ENCODE peak calls at places on chromosomes 2 and 18, in ten cellular contexts. One of them, this sample, is unnamed.

GRCh38 chr2:19747310-19748072 is 154.3 kb downstream of the TTC32 start:
- DNase-seq in IMR-90: peak; percentile 60
- DNase-seq in heart right ventricle: no peak
- DNase-seq in coronary artery: peak; percentile 71
- DNase-seq in mesothelial cell of epicardium: no peak
- DNase-seq in cardiac muscle cell: no peak
- DNase-seq in WTC11: no peak
- DNase-seq in MCF 10A: no peak
- DNase-seq in ascending aorta: no peak
- DNase-seq in CD8-positive, alpha-beta T cell: no peak
- DNase-seq in this sample: no peak

GRCh38 chr18:50853863-50854271 is 25.1 kb upstream of the ME2 start:
- DNase-seq in heart right ventricle: no peak
- DNase-seq in ascending aorta: no peak
- DNase-seq in coronary artery: no peak
- DNase-seq in IMR-90: peak; percentile 57
- DNase-seq in MCF 10A: peak; percentile 79
- DNase-seq in CD8-positive, alpha-beta T cell: no peak
- DNase-seq in cardiac muscle cell: peak; percentile 83
- DNase-seq in mesothelial cell of epicardium: no peak
- DNase-seq in WTC11: no peak
- DNase-seq in this sample: no peak

GRCh38 chr18:70450658-70451253 is 161.9 kb downstream of the SOCS6 start:
- DNase-seq in CD8-positive, alpha-beta T cell: no peak
- DNase-seq in cardiac muscle cell: peak; percentile 43
- DNase-seq in MCF 10A: no peak
- DNase-seq in coronary artery: no peak
- DNase-seq in ascending aorta: no peak
- DNase-seq in IMR-90: peak; percentile 32
- DNase-seq in WTC11: no peak
- DNase-seq in heart right ventricle: no peak
- DNase-seq in mesothelial cell of epicardium: no peak
- DNase-seq in this sample: no peak

GRCh38 chr2:171482308-171482707 is 40.0 kb upstream of the CYBRD1 start:
- DNase-seq in coronary artery: no peak
- DNase-seq in ascending aorta: no peak
- DNase-seq in IMR-90: no peak
- DNase-seq in cardiac muscle cell: peak; percentile 22
- DNase-seq in CD8-positive, alpha-beta T cell: no peak
- DNase-seq in WTC11: no peak
- DNase-seq in mesothelial cell of epicardium: no peak
- DNase-seq in heart right ventricle: no peak
- DNase-seq in MCF 10A: no peak
- DNase-seq in this sample: no peak

GRCh38 chr2:216201687-216202306 is 92.6 kb downstream of the XRCC5 start:
- DNase-seq in mesothelial cell of epicardium: no peak
- DNase-seq in CD8-positive, alpha-beta T cell: no peak
- DNase-seq in heart right ventricle: no peak
- DNase-seq in IMR-90: no peak
- DNase-seq in WTC11: no peak
- DNase-seq in coronary artery: no peak
- DNase-seq in MCF 10A: no peak
- DNase-seq in ascending aorta: no peak
- DNase-seq in cardiac muscle cell: no peak
- DNase-seq in this sample: no peak

GRCh38 chr2:26913599-26914285 is 56.7 kb upstream of the MAPRE3 start:
- DNase-seq in coronary artery: no peak
- DNase-seq in heart right ventricle: no peak
- DNase-seq in ascending aorta: no peak
- DNase-seq in CD8-positive, alpha-beta T cell: no peak
- DNase-seq in WTC11: no peak
- DNase-seq in mesothelial cell of epicardium: no peak
- DNase-seq in IMR-90: peak; percentile 34
- DNase-seq in MCF 10A: no peak
- DNase-seq in cardiac muscle cell: peak; percentile 22
- DNase-seq in this sample: peak; percentile 3

GRCh38 chr2:105403785-105404698 is 5.2 kb upstream of the FHL2 start:
- DNase-seq in coronary artery: no peak
- DNase-seq in WTC11: peak; percentile 38
- DNase-seq in heart right ventricle: no peak
- DNase-seq in IMR-90: peak; percentile 94
- DNase-seq in cardiac muscle cell: peak; percentile 74
- DNase-seq in ascending aorta: no peak
- DNase-seq in CD8-positive, alpha-beta T cell: no peak
- DNase-seq in mesothelial cell of epicardium: no peak
- DNase-seq in MCF 10A: peak; percentile 98
- DNase-seq in this sample: no peak

GRCh38 chr2:39437522-39438296 is 624 bp upstream of the MAP4K3 start:
- DNase-seq in WTC11: peak; percentile 19
- DNase-seq in CD8-positive, alpha-beta T cell: peak; percentile 18
- DNase-seq in coronary artery: peak; percentile 73
- DNase-seq in cardiac muscle cell: peak; percentile 36
- DNase-seq in heart right ventricle: peak; percentile 47
- DNase-seq in MCF 10A: peak; percentile 72
- DNase-seq in IMR-90: peak; percentile 31
- DNase-seq in mesothelial cell of epicardium: no peak
- DNase-seq in ascending aorta: no peak
- DNase-seq in this sample: no peak

GRCh38 chr2:212015588-212015987 is 523.0 kb downstream of the ERBB4 start:
- DNase-seq in cardiac muscle cell: no peak
- DNase-seq in ascending aorta: no peak
- DNase-seq in WTC11: no peak
- DNase-seq in MCF 10A: no peak
- DNase-seq in mesothelial cell of epicardium: no peak
- DNase-seq in CD8-positive, alpha-beta T cell: no peak
- DNase-seq in coronary artery: no peak
- DNase-seq in IMR-90: no peak
- DNase-seq in heart right ventricle: no peak
- DNase-seq in this sample: no peak

GRCh38 chr18:22347624-22348511 is 69.8 kb downstream of the CTAGE1 start:
- DNase-seq in mesothelial cell of epicardium: no peak
- DNase-seq in CD8-positive, alpha-beta T cell: no peak
- DNase-seq in heart right ventricle: no peak
- DNase-seq in cardiac muscle cell: peak; percentile 57
- DNase-seq in ascending aorta: no peak
- DNase-seq in IMR-90: peak; percentile 16
- DNase-seq in WTC11: peak; percentile 23
- DNase-seq in MCF 10A: no peak
- DNase-seq in coronary artery: no peak
- DNase-seq in this sample: no peak

GRCh38 chr2:116440104-116440653 is 1374.3 kb upstream of the DDX18 start:
- DNase-seq in IMR-90: no peak
- DNase-seq in mesothelial cell of epicardium: no peak
- DNase-seq in WTC11: no peak
- DNase-seq in ascending aorta: no peak
- DNase-seq in coronary artery: no peak
- DNase-seq in CD8-positive, alpha-beta T cell: no peak
- DNase-seq in MCF 10A: no peak
- DNase-seq in cardiac muscle cell: no peak
- DNase-seq in heart right ventricle: no peak
- DNase-seq in this sample: no peak

GRCh38 chr2:116435648-116436047 is 1378.8 kb upstream of the DDX18 start:
- DNase-seq in cardiac muscle cell: no peak
- DNase-seq in CD8-positive, alpha-beta T cell: no peak
- DNase-seq in coronary artery: no peak
- DNase-seq in ascending aorta: no peak
- DNase-seq in mesothelial cell of epicardium: no peak
- DNase-seq in heart right ventricle: no peak
- DNase-seq in IMR-90: no peak
- DNase-seq in WTC11: no peak
- DNase-seq in MCF 10A: no peak
- DNase-seq in this sample: no peak
- TF ChIP-seq CTCF in cardiac muscle cell: no peak
- TF ChIP-seq CTCF in CD8-positive, alpha-beta T cell: no peak
- TF ChIP-seq CTCF in coronary artery: no peak
- TF ChIP-seq CTCF in ascending aorta: no peak
- TF ChIP-seq CTCF in mesothelial cell of epicardium: no peak
- TF ChIP-seq CTCF in heart right ventricle: no peak
- TF ChIP-seq CTCF in IMR-90: no peak
- TF ChIP-seq CTCF in WTC11: no peak
- TF ChIP-seq CTCF in MCF 10A: peak; percentile 12
- TF ChIP-seq CTCF in this sample: no peak

DNA sequence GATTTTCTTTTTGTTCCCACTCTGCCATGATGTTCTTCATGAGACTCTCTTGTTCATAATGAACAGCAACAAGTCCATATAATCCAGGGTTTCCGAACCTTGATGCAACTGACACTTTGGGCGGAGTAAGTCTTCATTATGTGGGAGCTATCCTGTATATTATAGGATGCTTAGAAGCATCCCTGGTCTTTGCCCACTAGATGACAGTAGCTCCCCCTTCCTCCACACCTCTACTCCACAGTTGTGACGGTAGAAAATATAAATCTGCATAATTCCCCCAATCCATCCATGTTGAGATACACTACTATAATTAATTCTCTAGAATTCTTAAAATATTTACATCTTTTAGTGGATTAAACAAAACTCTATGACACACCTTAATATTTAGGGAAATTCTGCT is 482.2 kb upstream of the CELF4 start:
- DNase-seq in heart right ventricle: no peak
- DNase-seq in IMR-90: no peak
- DNase-seq in coronary artery: no peak
- DNase-seq in mesothelial cell of epicardium: no peak
- DNase-seq in WTC11: no peak
- DNase-seq in CD8-positive, alpha-beta T cell: no peak
- DNase-seq in cardiac muscle cell: no peak
- DNase-seq in ascending aorta: no peak
- DNase-seq in MCF 10A: peak; percentile 10
- DNase-seq in this sample: no peak
- TF ChIP-seq CTCF in heart right ventricle: no peak
- TF ChIP-seq CTCF in IMR-90: no peak
- TF ChIP-seq CTCF in coronary artery: no peak
- TF ChIP-seq CTCF in mesothelial cell of epicardium: no peak
- TF ChIP-seq CTCF in WTC11: no peak
- TF ChIP-seq CTCF in CD8-positive, alpha-beta T cell: no peak
- TF ChIP-seq CTCF in cardiac muscle cell: no peak
- TF ChIP-seq CTCF in ascending aorta: no peak
- TF ChIP-seq CTCF in MCF 10A: peak; percentile 23
- TF ChIP-seq CTCF in this sample: no peak

GRCh38 chr2:152738438-152738837 is 20.0 kb downstream of the ARL6IP6 start:
- DNase-seq in mesothelial cell of epicardium: no peak
- DNase-seq in heart right ventricle: no peak
- DNase-seq in CD8-positive, alpha-beta T cell: no peak
- DNase-seq in coronary artery: no peak
- DNase-seq in ascending aorta: no peak
- DNase-seq in cardiac muscle cell: no peak
- DNase-seq in IMR-90: no peak
- DNase-seq in WTC11: no peak
- DNase-seq in MCF 10A: no peak
- DNase-seq in this sample: no peak

GRCh38 chr2:152743004-152743403 is 24.6 kb downstream of the ARL6IP6 start:
- DNase-seq in WTC11: no peak
- DNase-seq in heart right ventricle: no peak
- DNase-seq in coronary artery: no peak
- DNase-seq in mesothelial cell of epicardium: no peak
- DNase-seq in ascending aorta: no peak
- DNase-seq in IMR-90: no peak
- DNase-seq in MCF 10A: peak; percentile 41
- DNase-seq in CD8-positive, alpha-beta T cell: no peak
- DNase-seq in cardiac muscle cell: peak; percentile 16
- DNase-seq in this sample: no peak

DNA sequence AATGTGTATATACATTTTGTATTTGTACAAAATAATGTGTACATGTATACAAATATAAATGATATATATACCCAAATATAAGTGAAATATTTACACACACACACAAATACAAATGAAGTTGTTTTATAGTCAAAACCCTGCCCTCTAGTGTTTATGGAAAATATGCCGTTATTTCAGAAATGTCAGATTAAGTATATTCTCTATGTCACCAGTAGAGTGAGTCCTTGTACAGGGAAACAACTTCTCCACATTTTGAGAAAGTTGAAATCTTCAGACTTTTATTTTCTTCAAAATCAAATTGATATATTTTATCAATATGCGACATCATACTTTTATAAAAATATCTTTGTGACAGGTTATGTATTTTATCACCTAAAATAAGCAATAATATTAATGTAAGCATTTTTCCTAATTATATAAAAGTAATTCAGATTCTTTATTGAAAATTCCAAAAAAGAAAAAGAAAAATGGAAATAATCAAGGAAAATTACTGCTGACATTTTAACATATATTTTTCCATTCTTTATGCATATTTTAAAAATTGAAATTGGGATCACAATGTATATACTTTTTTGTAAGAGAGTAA is 22.4 kb downstream of the ARL6IP6 start:
- DNase-seq in WTC11: no peak
- DNase-seq in coronary artery: no peak
- DNase-seq in heart right ventricle: no peak
- DNase-seq in ascending aorta: no peak
- DNase-seq in CD8-positive, alpha-beta T cell: no peak
- DNase-seq in IMR-90: peak; percentile 72
- DNase-seq in cardiac muscle cell: peak; percentile 77
- DNase-seq in MCF 10A: peak; percentile 63
- DNase-seq in mesothelial cell of epicardium: no peak
- DNase-seq in this sample: no peak
- TF ChIP-seq CTCF in WTC11: no peak
- TF ChIP-seq CTCF in coronary artery: peak; percentile 71
- TF ChIP-seq CTCF in heart right ventricle: peak; percentile 69
- TF ChIP-seq CTCF in ascending aorta: peak; percentile 70
- TF ChIP-seq CTCF in CD8-positive, alpha-beta T cell: peak; percentile 100
- TF ChIP-seq CTCF in IMR-90: peak; percentile 99
- TF ChIP-seq CTCF in cardiac muscle cell: peak; percentile 83
- TF ChIP-seq CTCF in MCF 10A: peak; percentile 81
- TF ChIP-seq CTCF in mesothelial cell of epicardium: peak; percentile 86
- TF ChIP-seq CTCF in this sample: peak; percentile 82

GRCh38 chr2:85797959-85798358 is 44.2 kb downstream of the ATOH8 start:
- DNase-seq in heart right ventricle: no peak
- DNase-seq in cardiac muscle cell: peak; percentile 73
- DNase-seq in mesothelial cell of epicardium: no peak
- DNase-seq in CD8-positive, alpha-beta T cell: no peak
- DNase-seq in coronary artery: peak; percentile 22
- DNase-seq in IMR-90: peak; percentile 49
- DNase-seq in MCF 10A: peak; percentile 59
- DNase-seq in ascending aorta: no peak
- DNase-seq in WTC11: no peak
- DNase-seq in this sample: no peak
- TF ChIP-seq CTCF in heart right ventricle: peak; percentile 54
- TF ChIP-seq CTCF in cardiac muscle cell: peak; percentile 65
- TF ChIP-seq CTCF in mesothelial cell of epicardium: no peak
- TF ChIP-seq CTCF in CD8-positive, alpha-beta T cell: no peak
- TF ChIP-seq CTCF in coronary artery: peak; percentile 38
- TF ChIP-seq CTCF in IMR-90: peak; percentile 64
- TF ChIP-seq CTCF in MCF 10A: peak; percentile 22
- TF ChIP-seq CTCF in ascending aorta: peak; percentile 54
- TF ChIP-seq CTCF in WTC11: peak; percentile 13
- TF ChIP-seq CTCF in this sample: peak; percentile 59

GRCh38 chr2:119826370-119826961 is 66.7 kb downstream of the PTPN4 start:
- DNase-seq in mesothelial cell of epicardium: no peak
- DNase-seq in coronary artery: no peak
- DNase-seq in cardiac muscle cell: peak; percentile 48
- DNase-seq in IMR-90: peak; percentile 21
- DNase-seq in WTC11: peak; percentile 34
- DNase-seq in ascending aorta: no peak
- DNase-seq in MCF 10A: peak; percentile 51
- DNase-seq in CD8-positive, alpha-beta T cell: no peak
- DNase-seq in heart right ventricle: no peak
- DNase-seq in this sample: no peak
- TF ChIP-seq CTCF in mesothelial cell of epicardium: no peak
- TF ChIP-seq CTCF in coronary artery: no peak
- TF ChIP-seq CTCF in cardiac muscle cell: peak; percentile 62
- TF ChIP-seq CTCF in IMR-90: peak; percentile 50
- TF ChIP-seq CTCF in WTC11: peak; percentile 45
- TF ChIP-seq CTCF in ascending aorta: no peak
- TF ChIP-seq CTCF in MCF 10A: peak; percentile 50
- TF ChIP-seq CTCF in CD8-positive, alpha-beta T cell: peak; percentile 73
- TF ChIP-seq CTCF in heart right ventricle: peak; percentile 51
- TF ChIP-seq CTCF in this sample: peak; percentile 71